ENCODE peak calls at places on chromosomes 7 and 10, in nine cellular contexts. Y is right cardiac atrium; G is H54; O is left colon; S is stimulated activated CD8-positive, alpha-beta memory T cell treated with anti-CD3 and anti-CD28 coated beads, Interleukin-15, amount 100 ng/mL, for 24 hours; U is activated T-helper 9 cell treated with anti-CD3 and anti-CD28 coated beads, Interleukin-2, amount 50 U/mL, for 16 hours; J is Daoy; P is sciatic nerve; A is NCI-H1048. L is an unnamed sample.

GRCh38 chr10:114282526-114282925 is 43.5 kb downstream of the VWA2 start:
- DNase-seq in A (no peak), U (no peak), Y (no peak), S (no peak), O (no peak), G (no peak), P (peak; percentile 35), J (no peak), L (no peak)

GRCh38 chr7:36600314-36600682 is 124.0 kb downstream of the AOAH start:
- DNase-seq in P (no peak), U (no peak), G (no peak), O (no peak), Y (peak; percentile 49), A (no peak), J (no peak), S (no peak), L (no peak)

GRCh38 chr7:40221836-40222235 is 87.0 kb downstream of the SUGCT start:
- DNase-seq in G (peak; percentile 82), A (no peak), P (no peak), U (no peak), S (no peak), O (no peak), J (peak; percentile 91), Y (no peak), L (no peak)

GRCh38 chr7:105487559-105488218 is 34.4 kb downstream of the PUS7 start:
- DNase-seq in P (no peak), O (no peak), G (peak; percentile 25), S (no peak), U (no peak), Y (peak; percentile 48), J (peak; percentile 72), A (no peak), L (no peak)

GRCh38 chr10:86795353-86795752 is 38.9 kb downstream of the BMPR1A start:
- DNase-seq in U (no peak), J (peak; percentile 57), S (no peak), P (no peak), A (no peak), Y (no peak), G (peak; percentile 59), O (no peak), L (no peak)

GRCh38 chr10:65143723-65144122 is 1622.5 kb downstream of the REEP3 start:
- DNase-seq in A (no peak), U (no peak), J (no peak), Y (no peak), P (no peak), G (no peak), O (no peak), S (no peak), L (no peak)

GRCh38 chr7:117871778-117872538 is 1.3 kb downstream of the CTTNBP2 start:
- DNase-seq in Y (peak; percentile 74), G (no peak), A (no peak), O (peak; percentile 9), U (no peak), P (peak; percentile 61), S (no peak), J (peak; percentile 64), L (no peak)

GRCh38 chr7:25407053-25407452 is 178.8 kb upstream of the NPVF start:
- DNase-seq in U (no peak), Y (no peak), J (no peak), P (no peak), S (no peak), G (no peak), O (no peak), A (no peak), L (no peak)

GRCh38 chr10:43971306-43971705 is 322.6 kb upstream of the ZNF32 start:
- DNase-seq in A (no peak), U (no peak), Y (no peak), G (no peak), S (no peak), J (no peak), O (no peak), P (peak; percentile 17), L (no peak)

GRCh38 chr10:132196178-132197113 is 9.7 kb downstream of the DPYSL4 start:
- DNase-seq in P (no peak), J (no peak), Y (peak; percentile 46), G (no peak), O (no peak), A (no peak), U (no peak), S (no peak), L (no peak)

GRCh38 chr10:11482306-11482705 is 129.1 kb downstream of the USP6NL start:
- DNase-seq in J (no peak), S (no peak), U (no peak), Y (no peak), O (no peak), G (no peak), P (no peak), A (no peak), L (no peak)

GRCh38 chr10:15267496-15267895 is 99.0 kb upstream of the NMT2 start:
- DNase-seq in P (no peak), S (no peak), Y (no peak), O (peak; percentile 21), G (no peak), A (no peak), U (no peak), J (no peak), L (no peak)

GRCh38 chr10:80459047-80459865 is 5.1 kb downstream of the TSPAN14 start:
- DNase-seq in S (no peak), O (peak; percentile 82), J (peak; percentile 75), P (peak; percentile 83), Y (peak; percentile 83), A (no peak), G (peak; percentile 72), U (peak; percentile 56), L (no peak)

GRCh38 chr7:882336-883028 is 6.1 kb downstream of the GET4 start:
- DNase-seq in U (no peak), Y (peak; percentile 42), O (no peak), P (no peak), A (no peak), S (no peak), J (no peak), G (no peak), L (no peak)

GRCh38 chr10:9311702-9312499 is 1257.4 kb downstream of the GATA3 start:
- DNase-seq in A (no peak), Y (no peak), G (no peak), J (no peak), U (no peak), S (no peak), P (no peak), O (no peak), L (no peak)

GRCh38 chr10:123380491-123381085 is 226.4 kb downstream of the BUB3 start:
- DNase-seq in P (no peak), G (no peak), Y (no peak), O (no peak), A (no peak), J (no peak), S (no peak), U (no peak), L (no peak)

GRCh38 chr7:40211291-40212003 is 76.6 kb downstream of the SUGCT start:
- DNase-seq in J (no peak), A (no peak), U (no peak), S (no peak), G (no peak), O (no peak), P (no peak), Y (no peak), L (no peak)

GRCh38 chr7:99409192-99409572 is 413 bp downstream of the BUD31 start:
- DNase-seq in U (no peak), A (no peak), S (no peak), P (no peak), O (no peak), J (no peak), Y (peak; percentile 33), G (no peak), L (no peak)

GRCh38 chr10:33886299-33886698 is 551.8 kb upstream of the NRP1 start:
- DNase-seq in A (no peak), U (no peak), J (no peak), G (no peak), P (no peak), S (no peak), O (no peak), Y (no peak), L (no peak)

GRCh38 chr10:132869621-132870020 is 72.7 kb downstream of the CFAP46 start:
- DNase-seq in S (no peak), A (no peak), J (no peak), P (peak; percentile 25), Y (no peak), O (no peak), G (no peak), U (no peak), L (no peak)

GRCh38 chr7:105909742-105910141 is 33.3 kb upstream of the ATXN7L1 start:
- DNase-seq in J (no peak), O (no peak), A (no peak), P (no peak), G (no peak), U (no peak), Y (no peak), S (no peak), L (no peak)

GRCh38 chr7:103065666-103066065 is 8.9 kb downstream of the FBXL13 start:
- DNase-seq in U (no peak), O (peak; percentile 50), P (no peak), G (no peak), Y (peak; percentile 77), S (peak; percentile 6), A (peak; percentile 17), J (peak; percentile 79), L (peak; percentile 70)

GRCh38 chr7:54179321-54180029 is 362.7 kb upstream of the VSTM2A start:
- DNase-seq in U (no peak), Y (no peak), G (no peak), O (no peak), J (no peak), P (no peak), S (no peak), A (no peak), L (no peak)

GRCh38 chr7:148916186-148916585 is 32.1 kb upstream of the EZH2 start:
- DNase-seq in S (no peak), O (no peak), A (no peak), P (no peak), J (peak; percentile 23), G (no peak), U (no peak), Y (no peak), L (no peak)

GRCh38 chr7:157302314-157302711 is 34.5 kb upstream of the DNAJB6 start:
- DNase-seq in Y (peak; percentile 84), O (peak; percentile 55), A (no peak), J (peak; percentile 98), U (peak; percentile 84), S (peak; percentile 55), P (no peak), G (peak; percentile 62), L (no peak)

GRCh38 chr10:33066558-33067236 is 108.7 kb upstream of the ITGB1 start:
- DNase-seq in J (no peak), A (no peak), P (no peak), G (peak; percentile 25), S (no peak), Y (no peak), U (no peak), O (no peak), L (no peak)

L was measured in H1.